ENCODE peak calls at places on chromosomes 13 and 19, in ten cellular contexts. Q is epithelial cell of esophagus, Y is heart right ventricle, S is Peyer's patch, V is left ventricle myocardium inferior, A is neural progenitor cell, W is AG09319, P is HCT116, N is lower lobe of right lung, M is mammary epithelial cell. Z is an unnamed sample.
A peak's percentile ranks its signal among the peaks of the same experiment; 100 is the strongest.

GRCh38 chr13:73849292-73849691 is 284.9 kb downstream of the KLF12 start:
- DNase-seq in P (peak; percentile 26), W (no peak), V (no peak), Q (peak; percentile 48), S (no peak), N (no peak), Y (no peak), A (peak; percentile 64), M (no peak), Z (no peak)

GRCh38 chr19:10010247-10010691 is at the start of gene COL5A3:
- DNase-seq in W (no peak), Q (peak; percentile 50), M (peak; percentile 51), Y (peak; percentile 81), V (peak; percentile 76), P (no peak), S (peak; percentile 59), N (peak; percentile 51), A (peak; percentile 69), Z (no peak)

GRCh38 chr13:35917942-35918645 is 213.1 kb downstream of the DCLK1 start:
- DNase-seq in P (no peak), W (no peak), M (no peak), N (no peak), Q (no peak), A (no peak), Y (no peak), V (no peak), S (no peak), Z (no peak)

GRCh38 chr13:48304132-48304876 is 753 bp downstream of the RB1 start:
- DNase-seq in Y (peak; percentile 21), Q (peak; percentile 36), M (peak; percentile 56), A (peak; percentile 59), N (no peak), W (peak; percentile 19), P (no peak), S (peak; percentile 53), V (peak; percentile 36), Z (peak; percentile 83)

GRCh38 chr13:24181991-24182702 is 21.6 kb downstream of the SPATA13 start:
- DNase-seq in A (no peak), V (no peak), Q (no peak), S (no peak), M (no peak), W (no peak), P (no peak), N (no peak), Y (no peak), Z (no peak)

GRCh38 chr13:110949116-110949515 is 34.2 kb upstream of the ANKRD10 start:
- DNase-seq in Y (no peak), Q (no peak), W (no peak), P (no peak), S (no peak), V (no peak), M (no peak), N (no peak), A (no peak), Z (peak; percentile 9)

GRCh38 chr13:94858856-94859811 is 146.8 kb upstream of the SOX21 start:
- DNase-seq in A (peak; percentile 7), S (no peak), Q (no peak), N (peak; percentile 64), W (no peak), Y (peak; percentile 59), M (no peak), V (peak; percentile 67), P (no peak), Z (no peak)

GRCh38 chr13:23433171-23434153 is at the start of gene SACS:
- DNase-seq in A (peak; percentile 95), Y (no peak), S (no peak), Q (peak; percentile 33), N (no peak), W (no peak), P (no peak), M (peak; percentile 31), V (no peak), Z (no peak)

GRCh38 chr19:40571005-40571318 is 5.7 kb upstream of the SHKBP1 start:
- DNase-seq in P (no peak), N (no peak), Y (no peak), M (no peak), S (no peak), Q (no peak), A (no peak), V (no peak), W (no peak), Z (no peak)

GRCh38 chr19:40571831-40572495 is 4.7 kb upstream of the SHKBP1 start:
- DNase-seq in M (no peak), P (no peak), S (no peak), Y (no peak), W (no peak), A (no peak), V (no peak), N (no peak), Q (no peak), Z (no peak)

GRCh38 chr19:40567750-40568494 is 8.8 kb upstream of the SHKBP1 start:
- DNase-seq in V (no peak), N (no peak), P (no peak), S (no peak), Q (no peak), M (no peak), A (peak; percentile 63), W (no peak), Y (no peak), Z (no peak)

GRCh38 chr19:40567040-40567749 is 9.5 kb upstream of the SHKBP1 start:
- DNase-seq in Y (no peak), V (no peak), W (no peak), M (no peak), P (no peak), A (peak; percentile 38), N (no peak), Q (no peak), S (no peak), Z (peak; percentile 60)

DNA sequence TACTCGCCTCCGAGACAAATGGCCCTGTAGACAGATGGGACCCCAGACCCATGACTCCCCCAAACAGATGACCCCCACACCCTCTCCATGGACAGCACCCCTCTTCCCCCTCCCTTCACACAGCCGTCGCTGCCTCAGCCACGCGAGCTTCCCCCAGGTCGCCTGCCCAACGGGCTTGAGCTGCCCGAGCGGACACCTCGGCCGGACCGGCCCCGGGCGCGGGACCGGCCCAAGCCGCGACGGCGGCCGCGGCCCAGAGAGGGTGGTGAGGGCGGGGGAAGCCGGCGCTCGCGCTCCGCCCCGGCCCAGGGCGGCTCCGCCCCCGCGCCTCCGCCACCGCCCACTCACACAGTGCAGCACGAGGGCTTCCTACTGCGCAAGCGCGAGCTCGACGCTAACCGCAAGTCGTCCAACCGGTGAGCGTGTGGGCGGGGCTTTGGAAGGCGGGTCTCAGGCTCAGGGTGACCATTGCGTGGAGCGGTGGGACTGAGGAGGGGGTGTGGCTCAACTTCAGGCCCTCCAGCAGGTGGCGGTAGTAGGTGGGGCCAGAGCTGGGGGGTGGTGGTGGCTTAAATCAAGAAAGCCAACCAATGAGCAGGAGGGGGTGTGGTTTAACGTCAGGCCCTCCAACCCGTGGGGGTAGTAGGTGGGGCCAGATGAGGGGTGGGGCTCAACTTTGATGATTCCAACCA is 6.2 kb upstream of the SHKBP1 start:
- DNase-seq in M (peak; percentile 98), W (peak; percentile 99), A (peak; percentile 100), Y (peak; percentile 99), S (peak; percentile 100), N (peak; percentile 100), P (peak; percentile 99), Q (peak; percentile 100), V (peak; percentile 99), Z (peak; percentile 98)
- TF ChIP-seq CTCF in M (peak; percentile 20), W (no peak), A (no peak), Y (peak; percentile 10), S (peak; percentile 60), N (no peak), P (no peak), Q (no peak), V (no peak), Z (peak; percentile 40)

DNA sequence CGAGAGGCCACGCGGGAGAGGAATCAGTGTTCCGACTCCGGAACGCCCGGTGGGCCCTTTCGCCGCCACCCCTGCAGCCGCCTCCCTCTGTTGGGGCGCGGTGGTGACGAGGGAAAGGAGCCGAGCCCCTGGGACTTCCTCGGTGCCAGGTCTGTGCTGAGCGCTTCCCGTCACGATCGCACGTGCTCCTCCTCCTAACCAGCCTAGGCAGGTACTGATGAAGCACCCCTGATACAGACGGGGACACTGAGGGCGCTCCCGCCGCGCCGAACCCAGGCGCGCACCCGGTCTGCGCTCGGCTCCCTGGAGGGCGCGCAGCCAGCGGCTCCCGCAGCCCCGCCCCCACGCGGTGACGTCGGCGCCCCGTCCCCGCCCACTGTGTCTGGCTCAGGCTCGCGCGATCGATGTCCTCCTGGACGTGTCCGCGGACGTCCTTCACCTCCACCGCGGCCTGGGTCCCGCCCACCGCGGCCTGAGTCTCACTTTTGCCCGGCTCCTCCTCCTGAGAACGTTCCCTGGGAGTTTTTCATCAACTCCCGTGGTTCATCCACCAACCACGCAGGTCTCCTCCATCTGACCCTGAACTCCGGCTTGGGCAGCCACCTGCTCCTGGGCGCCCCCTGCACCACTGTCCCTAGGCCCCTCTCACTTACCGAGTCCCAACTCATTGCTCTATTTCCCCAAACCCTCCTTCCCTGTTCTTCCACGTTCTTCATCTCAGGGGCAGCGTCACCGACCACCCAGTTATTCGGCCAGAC is 2.6 kb upstream of the KLK15 start:
- DNase-seq in A (peak; percentile 79), Q (peak; percentile 63), W (no peak), P (peak; percentile 57), V (peak; percentile 66), S (peak; percentile 91), Y (peak; percentile 74), M (peak; percentile 67), N (peak; percentile 79), Z (peak; percentile 93)
- TF ChIP-seq CTCF in A (peak; percentile 10), Q (no peak), W (no peak), P (no peak), V (no peak), S (no peak), Y (no peak), M (no peak), N (no peak), Z (peak; percentile 2)

DNA sequence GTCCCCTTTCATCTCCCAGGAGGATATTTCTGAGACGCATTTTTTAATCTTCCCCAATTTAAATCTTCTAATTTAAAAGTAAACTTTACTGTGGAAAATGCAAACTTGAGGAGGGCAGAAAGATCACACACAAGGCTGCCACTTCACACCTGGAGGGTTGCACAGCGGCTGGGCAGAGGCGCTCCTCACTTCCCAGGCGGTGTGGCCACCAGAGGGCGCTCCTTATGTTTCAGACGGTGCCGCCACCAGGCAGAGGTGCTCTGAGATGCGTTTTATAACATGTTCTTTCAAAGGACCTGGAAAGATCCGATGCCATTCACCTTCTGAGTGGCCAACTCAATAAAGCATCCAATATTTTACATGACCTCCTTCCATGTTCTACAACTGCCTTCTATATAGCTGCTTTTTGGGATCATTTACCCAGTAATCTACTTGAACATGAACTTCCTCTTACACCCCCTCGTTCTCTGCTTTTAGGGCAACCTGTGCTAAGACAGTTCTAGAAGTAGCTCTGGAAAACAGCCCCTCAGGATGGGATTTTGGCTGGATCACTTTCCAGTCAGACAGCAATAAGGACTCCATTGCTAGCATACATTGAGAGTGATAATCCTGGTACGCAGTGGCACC is 14.8 kb upstream of the MTUS2 start:
- DNase-seq in A (peak; percentile 52), Q (peak; percentile 17), N (no peak), V (peak; percentile 23), M (no peak), W (no peak), S (peak; percentile 53), P (no peak), Y (peak; percentile 48), Z (no peak)
- TF ChIP-seq CTCF in A (peak; percentile 67), Q (peak; percentile 25), N (peak; percentile 39), V (peak; percentile 54), M (peak; percentile 28), W (peak; percentile 27), S (peak; percentile 31), P (peak; percentile 83), Y (no peak), Z (peak; percentile 39)

DNA sequence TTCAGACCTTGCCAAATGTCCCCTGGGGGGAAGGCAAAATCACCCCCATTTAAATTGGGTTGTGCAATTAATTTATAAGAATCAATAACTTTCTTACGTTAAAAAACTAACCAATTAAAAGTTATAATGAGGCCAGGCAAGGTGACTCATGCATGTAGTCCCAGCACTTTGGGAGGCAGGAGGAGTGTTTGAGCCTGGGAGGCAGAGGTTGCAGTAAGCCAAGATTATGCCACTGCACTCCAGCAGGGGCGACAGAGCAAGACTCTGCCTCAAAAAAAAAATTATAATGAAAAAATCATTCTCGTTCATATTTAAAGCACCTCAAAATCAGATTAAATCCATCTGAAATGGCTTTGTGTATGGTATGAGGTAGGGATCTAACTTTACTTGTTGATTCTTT is 18.4 kb upstream of the SIGLEC14 start:
- DNase-seq in V (no peak), S (no peak), P (no peak), Y (no peak), W (no peak), M (peak; percentile 34), Q (peak; percentile 11), A (no peak), N (no peak), Z (no peak)
- TF ChIP-seq CTCF in V (no peak), S (no peak), P (peak; percentile 36), Y (no peak), W (peak; percentile 4), M (peak; percentile 28), Q (peak; percentile 35), A (no peak), N (no peak), Z (no peak)

Z was measured in GM10248.